ENCODE peak calls at places on chromosomes 6 and 20, in four cellular contexts. Q, M, Z and O are unnamed samples.
A peak's percentile ranks its signal among the peaks of the same experiment; 100 is the strongest.

GRCh38 chr6:162509821-162510220 is 217.7 kb downstream of the PRKN start:
- DNase-seq in Z (no peak), Q (no peak), M (no peak), O (no peak)

GRCh38 chr20:3603108-3603507 is 60.1 kb downstream of the GFRA4 start:
- DNase-seq in M (no peak), Z (no peak), Q (no peak), O (no peak)

GRCh38 chr6:68771426-68771825 is 136.3 kb downstream of the ADGRB3 start:
- DNase-seq in Z (no peak), M (no peak), Q (no peak), O (no peak)

GRCh38 chr6:157768863-157769551 is 54.0 kb upstream of the SNX9 start:
- DNase-seq in M (no peak), Q (no peak), Z (no peak), O (no peak)

GRCh38 chr6:34543421-34543820 is 12.7 kb downstream of the SPDEF start:
- DNase-seq in Z (no peak), M (no peak), Q (no peak), O (no peak)

GRCh38 chr20:40090236-40090635 is 598.8 kb downstream of the MAFB start:
- DNase-seq in Q (no peak), M (no peak), Z (no peak), O (no peak)

GRCh38 chr20:50727792-50728485 is 3.4 kb upstream of the PARD6B start:
- DNase-seq in M (no peak), Z (peak; percentile 44), Q (no peak), O (peak; percentile 10)

GRCh38 chr20:62778601-62779416 is 17.5 kb upstream of the MRGBP start:
- DNase-seq in Q (no peak), M (no peak), Z (no peak), O (no peak)

GRCh38 chr20:23298155-23298554 is 52.4 kb upstream of the NXT1 start:
- DNase-seq in Q (no peak), Z (no peak), M (no peak), O (no peak)

GRCh38 chr20:31606928-31607639 is 2.0 kb downstream of the ID1 start:
- DNase-seq in Z (no peak), Q (no peak), M (peak; percentile 54), O (no peak)

GRCh38 chr6:40425192-40425919 is 161.8 kb downstream of the LRFN2 start:
- DNase-seq in Q (no peak), M (no peak), Z (no peak), O (no peak)

GRCh38 chr20:34062651-34063482 is 49.2 kb downstream of the EIF2S2 start:
- DNase-seq in M (no peak), Z (no peak), Q (no peak), O (no peak)

GRCh38 chr20:45951925-45952834 is 17.7 kb downstream of the PCIF1 start:
- DNase-seq in M (no peak), Z (no peak), Q (no peak), O (no peak)

GRCh38 chr6:55304747-55305146 is 22.5 kb upstream of the GFRAL start:
- DNase-seq in Z (no peak), Q (no peak), M (no peak), O (no peak)

GRCh38 chr6:3749991-3750323 is 1.6 kb downstream of the PXDC1 start:
- DNase-seq in M (no peak), Q (no peak), Z (peak; percentile 87), O (peak; percentile 74)

GRCh38 chr20:34037767-34038166 is 44.1 kb downstream of the RALY start:
- DNase-seq in Q (no peak), M (no peak), Z (no peak), O (peak; percentile 26)

GRCh38 chr6:40804905-40805304 is 217.7 kb upstream of the LRFN2 start:
- DNase-seq in M (no peak), Z (no peak), Q (no peak), O (no peak)

GRCh38 chr6:1485678-1486077 is 96.3 kb downstream of the FOXF2 start:
- DNase-seq in Q (peak; percentile 55), Z (no peak), M (no peak), O (no peak)

GRCh38 chr20:61927826-61928541 is 137.7 kb downstream of the TAF4 start:
- DNase-seq in M (no peak), Z (no peak), Q (no peak), O (no peak)

GRCh38 chr20:878511-879307 is 37.4 kb downstream of the ANGPT4 start:
- DNase-seq in Q (no peak), M (no peak), Z (no peak), O (peak; percentile 26)

GRCh38 chr6:11711644-11711993 is 67.0 kb downstream of the ADTRP start:
- DNase-seq in Z (no peak), Q (no peak), M (no peak), O (no peak)

GRCh38 chr6:113645986-113646385 is 211.2 kb upstream of the MARCKS start:
- DNase-seq in M (no peak), Z (no peak), Q (no peak), O (no peak)

GRCh38 chr6:117352466-117353081 is 73.2 kb downstream of the ROS1 start:
- DNase-seq in Z (no peak), M (no peak), Q (no peak), O (no peak)

GRCh38 chr6:136095961-136096360 is 154.2 kb downstream of the MTFR2 start:
- DNase-seq in Z (no peak), M (no peak), Q (no peak), O (peak; percentile 44)

GRCh38 chr6:42406296-42407280 is 45.1 kb downstream of the TRERF1 start:
- DNase-seq in Q (no peak), M (no peak), Z (no peak), O (no peak)

GRCh38 chr6:6505111-6505510 is 83.4 kb upstream of the LY86 start:
- DNase-seq in M (no peak), Q (no peak), Z (no peak), O (no peak)

GRCh38 chr6:141675957-141676356 is 456.8 kb upstream of the GJE1 start:
- DNase-seq in Z (no peak), M (peak; percentile 37), Q (no peak), O (no peak)

GRCh38 chr6:42338573-42339218 is 113.0 kb downstream of the TRERF1 start:
- DNase-seq in Z (no peak), Q (peak; percentile 91), M (no peak), O (no peak)

GRCh38 chr6:105087571-105088211 is 92.1 kb downstream of the POPDC3 start:
- DNase-seq in Q (no peak), M (peak; percentile 74), Z (no peak), O (peak; percentile 67)

GRCh38 chr6:133890941-133891813 is 2.3 kb downstream of the TCF21 start:
- DNase-seq in Q (no peak), Z (no peak), M (peak; percentile 46), O (peak; percentile 57)

GRCh38 chr6:144690109-144690508 is 405.0 kb downstream of the UTRN start:
- DNase-seq in Q (no peak), Z (no peak), M (no peak), O (no peak)

GRCh38 chr6:10582774-10583508 is 61.8 kb downstream of the GCNT2 start:
- DNase-seq in M (peak; percentile 96), Z (no peak), Q (no peak), O (no peak)

GRCh38 chr20:58597021-58597940 is 53.8 kb upstream of the STX16 start:
- DNase-seq in Q (no peak), M (no peak), Z (no peak), O (peak; percentile 49)

GRCh38 chr6:166595061-166595780 is 8.7 kb upstream of the RAMACL start:
- DNase-seq in M (no peak), Z (no peak), Q (no peak), O (no peak)

GRCh38 chr6:128655978-128656498 is 135.6 kb upstream of the PTPRK start:
- DNase-seq in M (no peak), Z (no peak), Q (peak; percentile 51), O (no peak)

GRCh38 chr6:1856381-1856780 is 246.7 kb downstream of the FOXC1 start:
- DNase-seq in Z (no peak), Q (no peak), M (peak; percentile 72), O (peak; percentile 49)

GRCh38 chr6:168397011-168397410 is 44.0 kb upstream of the SMOC2 start:
- DNase-seq in M (no peak), Q (no peak), Z (no peak), O (no peak)